ENCODE peak calls at places on chromosome 6, in nine cellular contexts. C is adrenal gland, Q is IMR-90, A is neural progenitor cell, N is left lung, Y is coronary artery, P is prostate gland, E is AG10803, T is GM13977. Z is an unnamed sample.

GRCh38 chr6:148406579-148407371 is 64.1 kb downstream of the SASH1 start:
- DNase-seq in T (no peak), A (no peak), P (no peak), E (no peak), N (no peak), Q (no peak), Y (no peak), C (no peak), Z (no peak)

GRCh38 chr6:145266432-145267075 is 468.8 kb downstream of the EPM2A start:
- DNase-seq in T (no peak), P (no peak), Y (no peak), E (no peak), N (no peak), A (no peak), C (no peak), Q (no peak), Z (no peak)

GRCh38 chr6:41039060-41039998 is at the start of gene UNC5CL:
- DNase-seq in N (peak; percentile 82), Y (no peak), Q (no peak), C (peak; percentile 48), T (peak; percentile 80), A (peak; percentile 63), P (peak; percentile 29), E (peak; percentile 15), Z (peak; percentile 31)

GRCh38 chr6:168055696-168056489 is 23.1 kb downstream of the FRMD1 start:
- DNase-seq in Y (no peak), E (no peak), Q (no peak), T (no peak), N (peak; percentile 72), C (no peak), P (no peak), A (no peak), Z (no peak)

GRCh38 chr6:114471450-114471849 is 128.6 kb upstream of the HS3ST5 start:
- DNase-seq in C (no peak), T (no peak), P (no peak), N (no peak), E (no peak), Q (no peak), A (peak; percentile 11), Y (no peak), Z (no peak)

GRCh38 chr6:69181964-69182363 is 546.9 kb downstream of the ADGRB3 start:
- DNase-seq in E (no peak), C (no peak), T (no peak), P (no peak), N (no peak), Q (no peak), A (no peak), Y (no peak), Z (no peak)

GRCh38 chr6:20362623-20363022 is 39.1 kb upstream of the E2F3 start:
- DNase-seq in C (no peak), P (no peak), T (no peak), Q (no peak), A (no peak), E (no peak), Y (no peak), N (no peak), Z (no peak)

GRCh38 chr6:4637691-4638433 is 138.3 kb upstream of the CDYL start:
- DNase-seq in N (no peak), Y (no peak), T (peak; percentile 54), P (no peak), Q (peak; percentile 93), E (peak; percentile 55), C (peak; percentile 73), A (no peak), Z (peak; percentile 86)

GRCh38 chr6:5851261-5851757 is 155.4 kb downstream of the NRN1 start:
- DNase-seq in A (peak; percentile 87), T (peak; percentile 68), Q (no peak), N (peak; percentile 85), P (peak; percentile 26), Y (no peak), C (peak; percentile 23), E (peak; percentile 27), Z (no peak)

GRCh38 chr6:2938632-2939083 is 32.7 kb downstream of the SERPINB6 start:
- DNase-seq in E (no peak), Q (no peak), T (no peak), C (no peak), Y (no peak), P (no peak), N (no peak), A (no peak), Z (no peak)

GRCh38 chr6:37819802-37820712 is 530 bp downstream of the ZFAND3 start:
- DNase-seq in N (peak; percentile 88), Y (peak; percentile 79), Q (peak; percentile 65), P (peak; percentile 47), A (peak; percentile 37), T (no peak), C (peak; percentile 66), E (peak; percentile 67), Z (peak; percentile 36)

GRCh38 chr6:17865798-17866725 is 121.4 kb downstream of the KIF13A start:
- DNase-seq in N (no peak), T (no peak), Y (peak; percentile 94), C (peak; percentile 95), P (peak; percentile 14), E (peak; percentile 92), Q (peak; percentile 95), A (no peak), Z (peak; percentile 98)

GRCh38 chr6:83609248-83609647 is 96.9 kb downstream of the PRSS35 start:
- DNase-seq in T (no peak), Q (no peak), N (no peak), A (no peak), E (no peak), C (no peak), P (no peak), Y (no peak), Z (no peak)

GRCh38 chr6:89355511-89356185 is 3.1 kb upstream of the UBE2J1 start:
- DNase-seq in P (no peak), C (no peak), N (no peak), Q (no peak), Y (no peak), A (no peak), E (no peak), T (no peak), Z (no peak)

GRCh38 chr6:111361648-111362047 is 121.4 kb downstream of the REV3L start:
- DNase-seq in Q (peak; percentile 43), N (no peak), C (peak; percentile 38), Y (no peak), E (peak; percentile 27), T (no peak), A (peak; percentile 70), P (no peak), Z (peak; percentile 18)

GRCh38 chr6:62775427-62776022 is 435.7 kb upstream of the FKBP1C start:
- DNase-seq in T (peak; percentile 16), A (peak; percentile 44), Y (no peak), P (no peak), E (no peak), N (no peak), C (no peak), Q (no peak), Z (no peak)
- TF ChIP-seq CTCF in T (peak; percentile 73), A (peak; percentile 84), Y (no peak), P (peak; percentile 20), E (peak; percentile 35), N (peak; percentile 3), C (peak; percentile 24), Q (peak; percentile 40), Z (peak; percentile 76)

GRCh38 chr6:105989178-105989577 is 97.0 kb upstream of the PRDM1 start:
- DNase-seq in P (no peak), A (no peak), C (no peak), N (no peak), E (no peak), Q (no peak), T (no peak), Y (no peak), Z (no peak)
- TF ChIP-seq CTCF in P (no peak), A (no peak), C (no peak), N (no peak), E (no peak), Q (no peak), T (no peak), Y (no peak), Z (no peak)

GRCh38 chr6:135419162-135419561 is 78.4 kb downstream of the AHI1 start:
- DNase-seq in N (no peak), T (no peak), Y (no peak), Q (peak; percentile 91), A (no peak), C (no peak), E (peak; percentile 68), P (no peak), Z (peak; percentile 67)

GRCh38 chr6:135426833-135427232 is 70.7 kb downstream of the AHI1 start:
- DNase-seq in E (no peak), C (no peak), Q (no peak), P (no peak), Y (no peak), T (no peak), N (no peak), A (no peak), Z (no peak)

GRCh38 chr6:135428078-135428477 is 69.5 kb downstream of the AHI1 start:
- DNase-seq in Y (no peak), A (no peak), E (no peak), T (no peak), N (no peak), P (no peak), Q (no peak), C (no peak), Z (no peak)

GRCh38 chr6:135424385-135424784 is 73.2 kb downstream of the AHI1 start:
- DNase-seq in P (no peak), Q (no peak), E (no peak), C (no peak), N (no peak), Y (no peak), A (no peak), T (no peak), Z (no peak)

GRCh38 chr6:135423649-135424128 is 73.9 kb downstream of the AHI1 start:
- DNase-seq in E (peak; percentile 37), C (peak; percentile 11), A (peak; percentile 39), Q (peak; percentile 59), P (no peak), T (peak; percentile 34), N (no peak), Y (no peak), Z (peak; percentile 42)
- TF ChIP-seq CTCF in E (peak; percentile 75), C (peak; percentile 73), A (peak; percentile 79), Q (peak; percentile 78), P (peak; percentile 80), T (peak; percentile 77), N (peak; percentile 50), Y (no peak), Z (peak; percentile 88)

GRCh38 chr6:30894381-30894780 is 10.1 kb downstream of the DDR1 start:
- DNase-seq in A (no peak), Y (no peak), C (no peak), Q (no peak), P (no peak), T (no peak), E (no peak), N (no peak), Z (no peak)

GRCh38 chr6:30893666-30894065 is 9.3 kb downstream of the DDR1 start:
- DNase-seq in Y (no peak), A (no peak), E (no peak), N (no peak), Q (no peak), P (no peak), T (no peak), C (no peak), Z (no peak)

GRCh38 chr6:30891816-30892553 is 7.7 kb downstream of the DDR1 start:
- DNase-seq in Y (peak; percentile 45), T (no peak), C (peak; percentile 5), P (no peak), A (no peak), Q (no peak), N (no peak), E (no peak), Z (no peak)

GRCh38 chr6:30891450-30891723 is 7.1 kb downstream of the DDR1 start:
- DNase-seq in E (no peak), N (no peak), A (no peak), Q (no peak), C (no peak), T (no peak), P (no peak), Y (no peak), Z (no peak)

GRCh38 chr6:30893001-30893591 is 8.8 kb downstream of the DDR1 start:
- DNase-seq in E (no peak), C (no peak), Q (no peak), A (peak; percentile 17), P (no peak), N (no peak), Y (no peak), T (no peak), Z (no peak)
- TF ChIP-seq CTCF in E (no peak), C (no peak), Q (peak; percentile 10), A (peak; percentile 48), P (no peak), N (no peak), Y (no peak), T (no peak), Z (peak; percentile 58)

Z was measured in HFFc6.